ENCODE peak calls at places on chromosomes 13 and 19, in ten cellular contexts. N, P, S, Y, M, L, U, Z, J and B are unnamed samples.

GRCh38 chr13:40668335-40668734 is 1.9 kb upstream of the FOXO1 start:
- DNase-seq in J (no peak), S (no peak), Y (no peak), L (no peak), P (no peak), N (no peak), U (no peak), Z (no peak), M (peak; percentile 45), B (peak; percentile 70)

GRCh38 chr19:2619076-2619475 is 83.4 kb downstream of the GNG7 start:
- DNase-seq in S (no peak), U (no peak), N (no peak), L (no peak), Y (no peak), Z (no peak), P (no peak), J (no peak), M (no peak), B (no peak)

GRCh38 chr19:40139533-40140287 is 49.0 kb upstream of the ZNF780A start:
- DNase-seq in L (peak; percentile 31), Y (peak; percentile 72), N (no peak), P (peak; percentile 23), U (peak; percentile 71), Z (no peak), M (no peak), S (peak; percentile 25), J (peak; percentile 10), B (peak; percentile 47)

GRCh38 chr13:113855012-113855921 is 8.6 kb downstream of the GAS6 start:
- DNase-seq in N (no peak), J (no peak), P (no peak), Z (no peak), Y (no peak), M (peak; percentile 66), L (no peak), U (no peak), S (no peak), B (no peak)

GRCh38 chr13:35343417-35343816 is 133.1 kb downstream of the MAB21L1 start:
- DNase-seq in S (no peak), P (no peak), Y (no peak), L (no peak), J (no peak), U (peak; percentile 37), Z (no peak), M (no peak), N (no peak), B (no peak)

GRCh38 chr13:50531917-50532899 is 311.3 kb downstream of the DLEU7 start:
- DNase-seq in U (peak; percentile 54), Z (no peak), N (no peak), M (no peak), Y (peak; percentile 27), J (no peak), P (no peak), S (no peak), L (no peak), B (no peak)

GRCh38 chr13:35714096-35714495 is 237.6 kb upstream of the MAB21L1 start:
- DNase-seq in S (no peak), Y (no peak), N (no peak), L (no peak), Z (no peak), P (no peak), M (no peak), J (no peak), U (no peak), B (no peak)

GRCh38 chr13:99916366-99917103 is 55.0 kb downstream of the ZIC5 start:
- DNase-seq in S (no peak), U (peak; percentile 64), M (no peak), Y (peak; percentile 91), P (peak; percentile 66), Z (no peak), J (peak; percentile 29), L (no peak), N (no peak), B (peak; percentile 42)

GRCh38 chr19:11096210-11096841 is 7.1 kb downstream of the LDLR start:
- DNase-seq in N (peak; percentile 61), P (peak; percentile 49), Y (peak; percentile 50), S (peak; percentile 75), J (no peak), L (no peak), U (no peak), M (no peak), Z (no peak), B (peak; percentile 47)

GRCh38 chr19:17871878-17872250 is at the start of gene SLC5A5:
- DNase-seq in J (no peak), M (no peak), L (no peak), Z (no peak), Y (no peak), P (no peak), N (no peak), S (no peak), U (no peak), B (peak; percentile 56)

GRCh38 chr19:18322318-18322758 is 538 bp downstream of the LSM4 start:
- DNase-seq in N (peak; percentile 66), M (peak; percentile 85), P (no peak), Z (no peak), J (no peak), U (no peak), Y (peak; percentile 74), S (peak; percentile 50), L (no peak), B (peak; percentile 76)

GRCh38 chr19:35901854-35902661 is at the start of gene HCST:
- DNase-seq in J (no peak), Y (peak; percentile 73), L (no peak), S (peak; percentile 38), P (peak; percentile 41), Z (no peak), U (no peak), M (peak; percentile 36), N (peak; percentile 42), B (peak; percentile 78)

GRCh38 chr13:59120297-59120843 is 1043.4 kb downstream of the DIAPH3 start:
- DNase-seq in L (no peak), U (no peak), S (no peak), P (no peak), N (no peak), Y (no peak), Z (no peak), M (no peak), J (no peak), B (no peak)

GRCh38 chr19:6720369-6721112 is at the start of gene C3:
- DNase-seq in U (peak; percentile 2), P (peak; percentile 91), L (no peak), Z (no peak), J (no peak), Y (peak; percentile 89), N (peak; percentile 72), M (no peak), S (peak; percentile 97), B (no peak)

GRCh38 chr19:14497347-14497921 is 1.5 kb upstream of the GIPC1 start:
- DNase-seq in L (no peak), Y (peak; percentile 48), P (no peak), N (no peak), Z (no peak), U (peak; percentile 65), M (peak; percentile 75), S (no peak), J (no peak), B (no peak)